ENCODE peak calls at places on chromosomes 13 and 19, in five cellular contexts. I is GM10248; R is CD8-positive, alpha-beta T cell; T is fibroblast of pulmonary artery; G is Peyer's patch. J is an unnamed sample.

GRCh38 chr19:33447336-33448158 is 74.0 kb downstream of the CEBPG start:
- DNase-seq in T (no peak), G (peak), I (no peak), R (no peak), J (no peak)

GRCh38 chr19:57305056-57305455 is 15.2 kb upstream of the ZNF543 start:
- DNase-seq in R (no peak), I (no peak), T (no peak), G (no peak), J (no peak)

GRCh38 chr19:38079926-38080380 is 144.1 kb downstream of the DPF1 start:
- DNase-seq in T (peak), G (no peak), R (no peak), I (peak), J (no peak)

GRCh38 chr19:51607077-51607476 is 23.1 kb downstream of the SIGLEC5 start:
- DNase-seq in T (no peak), I (peak), G (no peak), R (no peak), J (peak)

GRCh38 chr19:49716154-49716553 is 25.2 kb downstream of the CPT1C start:
- DNase-seq in I (no peak), G (no peak), R (no peak), T (no peak), J (no peak)

GRCh38 chr19:46732966-46733692 is 12.7 kb upstream of the FKRP start:
- DNase-seq in R (no peak), G (peak), T (no peak), I (no peak), J (no peak)

GRCh38 chr13:94251801-94252200 is 227.7 kb downstream of the DCT start:
- DNase-seq in R (no peak), G (no peak), T (peak), I (no peak), J (no peak)

GRCh38 chr19:39166571-39167391 is 30.0 kb upstream of the NCCRP1 start:
- DNase-seq in I (no peak), G (peak), R (no peak), T (no peak), J (no peak)

GRCh38 chr13:33230178-33230881 is 55.2 kb downstream of the STARD13 start:
- DNase-seq in R (no peak), T (peak), I (no peak), G (no peak), J (no peak)

GRCh38 chr19:2551172-2551863 is 75.4 kb downstream of the GADD45B start:
- DNase-seq in G (peak), T (no peak), R (no peak), I (no peak), J (no peak)

GRCh38 chr19:7224205-7224833 is 69.9 kb downstream of the INSR start:
- DNase-seq in R (no peak), G (no peak), T (peak), I (no peak), J (no peak)

GRCh38 chr13:75913925-75914324 is 277.8 kb downstream of the LMO7 start:
- DNase-seq in I (no peak), T (no peak), G (no peak), R (no peak), J (no peak)

GRCh38 chr19:32830231-32831014 is 39.1 kb downstream of the SLC7A9 start:
- DNase-seq in R (no peak), T (peak), I (no peak), G (no peak), J (no peak)

GRCh38 chr13:92967923-92968322 is 258.7 kb upstream of the GPC6 start:
- DNase-seq in R (no peak), G (no peak), I (no peak), T (peak), J (no peak)

GRCh38 chr19:13053238-13053637 is 49.4 kb downstream of the LYL1 start:
- DNase-seq in R (no peak), I (no peak), T (peak), G (no peak), J (no peak)

GRCh38 chr19:38556521-38557174 is 61.1 kb downstream of the MAP4K1 start:
- DNase-seq in R (no peak), G (no peak), I (no peak), T (peak), J (no peak)

GRCh38 chr19:33284756-33285155 is 17.6 kb downstream of the CEBPA start:
- DNase-seq in G (no peak), R (no peak), T (no peak), I (no peak), J (no peak)

GRCh38 chr13:20828540-20829364 is 55.0 kb upstream of the EEF1AKMT1 start:
- DNase-seq in T (peak), G (no peak), I (peak), R (no peak), J (no peak)

GRCh38 chr13:39417643-39418042 is 185.3 kb downstream of the LHFPL6 start:
- DNase-seq in R (no peak), G (no peak), T (peak), I (no peak), J (no peak)

GRCh38 chr13:41019027-41019487 is at the start of gene ELF1:
- DNase-seq in G (no peak), T (peak), I (peak), R (no peak), J (peak)

GRCh38 chr19:46495789-46496099 is at the start of gene PNMA8B:
- DNase-seq in T (peak), G (no peak), R (no peak), I (no peak), J (no peak)

GRCh38 chr13:44243198-44243852 is 130.3 kb upstream of the SERP2 start:
- DNase-seq in I (peak), R (no peak), T (peak), G (no peak), J (no peak)

GRCh38 chr13:96053003-96053703 is at the start of gene UGGT2:
- DNase-seq in T (peak), R (no peak), G (peak), I (peak), J (peak)

GRCh38 chr13:75359266-75359665 is 122.7 kb downstream of the TBC1D4 start:
- DNase-seq in G (no peak), R (no peak), T (peak), I (no peak), J (no peak)

GRCh38 chr19:45716314-45717130 is 14.2 kb downstream of the FBXO46 start:
- DNase-seq in G (peak), I (no peak), R (no peak), T (peak), J (no peak)

GRCh38 chr19:46841458-46842083 is 9.1 kb downstream of the AP2S1 start:
- DNase-seq in T (peak), R (no peak), I (no peak), G (peak), J (no peak)

GRCh38 chr19:55653651-55654322 is 1.0 kb upstream of the U2AF2 start:
- DNase-seq in I (peak), R (peak), G (peak), T (peak), J (peak)

GRCh38 chr13:101144808-101145419 is 271.4 kb downstream of the NALCN start:
- DNase-seq in G (no peak), T (peak), I (peak), R (no peak), J (no peak)

GRCh38 chr13:85528578-85529215 is 270.5 kb downstream of the SLITRK6 start:
- DNase-seq in I (no peak), G (no peak), T (peak), R (no peak), J (no peak)

GRCh38 chr19:56155124-56155687 is 14.1 kb downstream of the ZNF444 start:
- DNase-seq in I (no peak), T (no peak), G (no peak), R (no peak), J (no peak)

GRCh38 chr13:91292630-91293221 is 54.8 kb upstream of the MIR17HG start:
- DNase-seq in G (no peak), R (no peak), I (no peak), T (no peak), J (no peak)

GRCh38 chr13:94620286-94620896 is 18.7 kb downstream of the GPR180 start:
- DNase-seq in G (no peak), R (no peak), T (peak), I (peak), J (no peak)

GRCh38 chr13:79483302-79483701 is 2.3 kb downstream of the NDFIP2 start:
- DNase-seq in T (no peak), I (no peak), R (no peak), G (no peak), J (no peak)

GRCh38 chr13:97430296-97430695 is 3.7 kb upstream of the RAP2A start:
- DNase-seq in I (no peak), G (no peak), T (no peak), R (no peak), J (no peak)

GRCh38 chr19:33290956-33291622 is 11.2 kb downstream of the CEBPA start:
- DNase-seq in T (no peak), I (no peak), G (peak), R (no peak), J (no peak)

GRCh38 chr19:38653028-38653571 is 5.7 kb downstream of the ACTN4 start:
- DNase-seq in G (peak), R (no peak), I (no peak), T (peak), J (no peak)

GRCh38 chr13:30004204-30004603 is 153.8 kb upstream of the UBL3 start:
- DNase-seq in G (no peak), R (no peak), T (no peak), I (no peak), J (no peak)
- TF ChIP-seq CTCF in G (no peak), R (no peak), T (no peak), I (no peak), J (no peak)

GRCh38 chr19:17303167-17303939 is at the start of gene ABHD8:
- DNase-seq in I (peak), R (peak), G (peak), T (peak), J (peak)
- TF ChIP-seq CTCF in I (peak), R (no peak), G (peak), T (peak), J (no peak)

GRCh38 chr13:112057434-112057735 is 9.6 kb upstream of the SOX1 start:
- DNase-seq in G (no peak), T (no peak), I (no peak), R (no peak), J (no peak)

GRCh38 chr13:112055417-112056206 is 11.3 kb upstream of the SOX1 start:
- DNase-seq in I (no peak), T (no peak), R (no peak), G (no peak), J (no peak)

GRCh38 chr13:112056739-112057433 is 10.1 kb upstream of the SOX1 start:
- DNase-seq in R (no peak), I (no peak), T (no peak), G (no peak), J (no peak)

GRCh38 chr13:112055032-112055416 is 11.9 kb upstream of the SOX1 start:
- DNase-seq in R (no peak), T (no peak), G (no peak), I (no peak), J (no peak)

DNA sequence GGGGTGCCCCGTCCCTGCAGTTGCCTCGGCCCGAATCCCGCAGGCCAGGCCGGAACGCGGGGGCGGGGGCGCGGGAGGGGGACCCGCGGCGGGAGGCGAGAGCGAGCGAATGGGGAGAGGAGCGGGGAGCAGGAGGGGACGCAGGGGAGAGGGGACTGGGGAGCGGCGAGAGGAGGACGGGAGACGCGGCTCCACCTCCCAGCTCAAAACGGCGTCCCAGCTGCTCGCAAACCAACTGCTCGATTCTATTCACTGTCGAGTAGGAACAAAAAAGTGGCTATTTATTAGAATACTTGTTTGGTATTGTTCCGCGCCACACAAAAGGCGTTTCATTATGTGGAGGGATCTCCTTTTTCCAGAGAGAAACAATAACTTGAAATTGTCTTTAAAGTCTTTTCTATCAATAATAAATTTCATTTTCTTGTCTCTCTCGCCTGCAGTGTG is 10.6 kb upstream of the SOX1 start:
- DNase-seq in I (no peak), G (no peak), T (no peak), R (no peak), J (no peak)
- TF ChIP-seq CTCF in I (no peak), G (no peak), T (no peak), R (no peak), J (no peak)

DNA sequence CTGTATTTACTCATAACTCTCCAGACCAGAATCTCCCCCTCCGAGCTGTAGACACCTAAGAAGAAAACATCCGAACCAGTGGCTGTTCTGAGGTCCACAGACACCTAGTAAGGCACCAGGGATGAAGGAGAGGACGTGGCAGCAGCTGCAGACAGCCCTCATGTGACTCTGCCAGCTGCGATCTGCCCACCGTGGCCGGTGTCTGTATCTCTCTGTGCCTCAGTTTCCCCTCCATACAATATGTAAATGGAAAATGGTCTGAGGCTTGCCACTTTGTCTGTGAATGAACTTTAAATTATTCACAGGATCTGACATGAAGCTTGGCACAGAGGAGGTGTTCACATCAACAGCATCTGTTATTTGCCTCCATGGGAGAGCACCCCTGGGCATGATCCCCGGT is 2.4 kb downstream of the CEACAM4 start:
- DNase-seq in T (no peak), G (no peak), R (no peak), I (no peak), J (no peak)
- TF ChIP-seq CTCF in T (no peak), G (no peak), R (no peak), I (no peak), J (no peak)

GRCh38 chr13:74136089-74136658 is 2.0 kb upstream of the KLF12 start:
- DNase-seq in I (peak), G (peak), R (no peak), T (peak), J (no peak)
- TF ChIP-seq CTCF in I (no peak), G (no peak), R (no peak), T (peak), J (no peak)

DNA sequence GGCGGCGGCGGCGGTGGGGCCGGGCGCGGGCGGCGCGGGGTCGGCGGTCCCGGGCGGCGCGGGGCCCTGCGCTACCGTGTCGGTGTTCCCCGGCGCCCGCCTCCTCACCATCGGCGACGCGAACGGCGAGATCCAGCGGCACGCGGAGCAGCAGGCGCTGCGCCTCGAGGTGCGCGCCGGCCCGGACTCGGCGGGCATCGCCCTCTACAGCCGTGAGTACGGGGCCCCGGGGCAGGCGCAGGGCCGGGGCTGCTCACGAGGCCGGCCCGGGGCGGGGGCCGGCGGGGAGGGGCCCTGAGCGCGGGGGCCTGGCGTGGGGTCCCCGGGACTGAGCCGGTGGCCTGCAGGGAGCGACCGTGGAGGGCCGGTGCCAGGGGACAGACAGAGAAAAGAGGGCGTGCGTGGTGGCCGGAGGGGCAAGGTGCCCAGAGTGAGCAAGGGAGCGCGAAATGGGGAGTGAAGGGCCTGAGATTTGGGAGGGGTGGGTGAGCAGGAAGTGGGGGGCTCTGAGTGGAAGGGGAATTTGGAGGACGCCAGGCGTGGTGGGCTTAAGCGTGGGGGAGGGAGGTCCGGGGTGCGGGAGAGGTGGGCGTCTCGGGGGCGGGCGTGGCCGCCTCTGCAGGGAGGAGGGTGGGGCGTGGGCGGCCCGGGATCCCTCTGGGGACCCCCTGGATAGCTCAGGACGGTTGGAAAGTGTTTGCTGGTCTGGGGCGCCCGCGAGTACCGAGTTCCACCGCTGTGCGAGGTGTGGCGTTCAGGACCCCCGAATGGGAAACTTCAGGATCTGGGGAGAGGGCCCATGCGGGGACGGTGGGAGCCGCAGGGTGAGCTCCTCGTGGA is 578 bp downstream of the CARM1 start:
- DNase-seq in R (no peak), G (peak), T (no peak), I (no peak), J (peak)
- TF ChIP-seq CTCF in R (no peak), G (peak), T (no peak), I (no peak), J (no peak)

GRCh38 chr13:103190841-103191240 is 124.6 kb upstream of the SLC10A2 start:
- DNase-seq in I (no peak), T (no peak), R (no peak), G (no peak), J (no peak)

GRCh38 chr13:103184413-103184812 is 118.2 kb upstream of the SLC10A2 start:
- DNase-seq in I (no peak), T (no peak), R (no peak), G (no peak), J (no peak)

GRCh38 chr13:103187621-103188020 is 121.4 kb upstream of the SLC10A2 start:
- DNase-seq in G (no peak), I (no peak), T (no peak), R (no peak), J (no peak)

GRCh38 chr13:103188688-103189326 is 122.6 kb upstream of the SLC10A2 start:
- DNase-seq in G (no peak), T (peak), R (no peak), I (peak), J (no peak)
- TF ChIP-seq CTCF in G (peak), T (peak), R (no peak), I (peak), J (no peak)

GRCh38 chr13:55073000-55073399 is 2044.4 kb downstream of the OLFM4 start:
- DNase-seq in T (no peak), I (no peak), G (no peak), R (no peak), J (no peak)

GRCh38 chr13:55069746-55070145 is 2041.1 kb downstream of the OLFM4 start:
- DNase-seq in T (no peak), R (no peak), G (no peak), I (no peak), J (no peak)
- TF ChIP-seq CTCF in T (no peak), R (no peak), G (no peak), I (no peak), J (no peak)

DNA sequence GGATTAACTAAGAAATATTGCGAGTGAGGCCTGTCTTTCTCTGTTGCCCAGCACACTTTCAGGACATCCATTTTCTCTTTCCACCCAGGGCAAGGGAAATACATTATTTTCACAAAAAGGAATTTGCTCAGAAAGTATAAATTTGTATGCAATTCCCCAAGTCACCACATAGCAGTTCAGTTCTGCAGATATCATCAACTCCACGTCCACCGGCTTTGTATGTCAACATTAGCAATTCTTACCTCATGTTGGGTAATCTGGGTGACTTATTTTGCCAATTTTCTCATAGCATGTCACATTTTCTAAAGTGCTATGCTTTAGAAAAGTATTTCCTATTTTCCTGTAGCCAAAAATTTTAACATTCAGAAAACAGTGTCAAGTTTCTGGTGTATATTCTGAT is 501.8 kb downstream of the EFNB2 start:
- DNase-seq in I (no peak), G (no peak), R (no peak), T (peak), J (no peak)
- TF ChIP-seq CTCF in I (no peak), G (peak), R (no peak), T (peak), J (no peak)